ENCODE peak calls at places on chromosomes 2 and 18, in six cellular contexts. One of them, this sample, is unnamed.

GRCh38 chr2:149169653-149170052 is 131.2 kb downstream of the LYPD6B start:
- DNase-seq in activated CD8-positive, alpha-beta T cell treated with anti-CD3 and anti-CD28 coated beads for 36 hours: peak
- DNase-seq in RWPE1: peak
- DNase-seq in glutamatergic neuron: no peak
- DNase-seq in left lung: no peak
- DNase-seq in AG09319: no peak
- DNase-seq in this sample: no peak

GRCh38 chr18:3892141-3892540 is 442.2 kb downstream of the TGIF1 start:
- DNase-seq in left lung: no peak
- DNase-seq in activated CD8-positive, alpha-beta T cell treated with anti-CD3 and anti-CD28 coated beads for 36 hours: no peak
- DNase-seq in RWPE1: no peak
- DNase-seq in glutamatergic neuron: no peak
- DNase-seq in AG09319: no peak
- DNase-seq in this sample: no peak

GRCh38 chr2:68646303-68646702 is 2.9 kb downstream of the PROKR1 start:
- DNase-seq in AG09319: no peak
- DNase-seq in left lung: no peak
- DNase-seq in RWPE1: no peak
- DNase-seq in glutamatergic neuron: no peak
- DNase-seq in activated CD8-positive, alpha-beta T cell treated with anti-CD3 and anti-CD28 coated beads for 36 hours: no peak
- DNase-seq in this sample: no peak

GRCh38 chr2:107364361-107364950 is 462.2 kb upstream of the RGPD4 start:
- DNase-seq in glutamatergic neuron: no peak
- DNase-seq in AG09319: no peak
- DNase-seq in RWPE1: no peak
- DNase-seq in activated CD8-positive, alpha-beta T cell treated with anti-CD3 and anti-CD28 coated beads for 36 hours: no peak
- DNase-seq in left lung: no peak
- DNase-seq in this sample: no peak

GRCh38 chr2:3209258-3209657 is 168.4 kb downstream of the EIPR1 start:
- DNase-seq in left lung: no peak
- DNase-seq in activated CD8-positive, alpha-beta T cell treated with anti-CD3 and anti-CD28 coated beads for 36 hours: no peak
- DNase-seq in RWPE1: no peak
- DNase-seq in glutamatergic neuron: no peak
- DNase-seq in AG09319: no peak
- DNase-seq in this sample: peak

GRCh38 chr2:107936427-107937359 is 49.6 kb upstream of the SLC5A7 start:
- DNase-seq in AG09319: no peak
- DNase-seq in left lung: no peak
- DNase-seq in RWPE1: peak
- DNase-seq in activated CD8-positive, alpha-beta T cell treated with anti-CD3 and anti-CD28 coated beads for 36 hours: peak
- DNase-seq in glutamatergic neuron: peak
- DNase-seq in this sample: no peak

GRCh38 chr2:23698733-23699391 is 228.1 kb downstream of the ATAD2B start:
- DNase-seq in glutamatergic neuron: no peak
- DNase-seq in RWPE1: no peak
- DNase-seq in left lung: no peak
- DNase-seq in AG09319: no peak
- DNase-seq in activated CD8-positive, alpha-beta T cell treated with anti-CD3 and anti-CD28 coated beads for 36 hours: no peak
- DNase-seq in this sample: no peak

GRCh38 chr2:19868705-19869550 is 32.9 kb downstream of the TTC32 start:
- DNase-seq in RWPE1: no peak
- DNase-seq in AG09319: no peak
- DNase-seq in glutamatergic neuron: peak
- DNase-seq in left lung: peak
- DNase-seq in activated CD8-positive, alpha-beta T cell treated with anti-CD3 and anti-CD28 coated beads for 36 hours: peak
- DNase-seq in this sample: peak

GRCh38 chr2:216341151-216341550 is 31.1 kb downstream of the MARCHF4 start:
- DNase-seq in left lung: no peak
- DNase-seq in RWPE1: no peak
- DNase-seq in activated CD8-positive, alpha-beta T cell treated with anti-CD3 and anti-CD28 coated beads for 36 hours: peak
- DNase-seq in AG09319: peak
- DNase-seq in glutamatergic neuron: peak
- DNase-seq in this sample: no peak

GRCh38 chr18:36724169-36724568 is 104.6 kb downstream of the TPGS2 start:
- DNase-seq in AG09319: no peak
- DNase-seq in activated CD8-positive, alpha-beta T cell treated with anti-CD3 and anti-CD28 coated beads for 36 hours: no peak
- DNase-seq in left lung: no peak
- DNase-seq in RWPE1: no peak
- DNase-seq in glutamatergic neuron: no peak
- DNase-seq in this sample: no peak

GRCh38 chr2:221649045-221649444 is 76.9 kb upstream of the EPHA4 start:
- DNase-seq in AG09319: no peak
- DNase-seq in left lung: no peak
- DNase-seq in glutamatergic neuron: no peak
- DNase-seq in activated CD8-positive, alpha-beta T cell treated with anti-CD3 and anti-CD28 coated beads for 36 hours: no peak
- DNase-seq in RWPE1: no peak
- DNase-seq in this sample: no peak

GRCh38 chr2:136407952-136408318 is 290.0 kb upstream of the CXCR4 start:
- DNase-seq in glutamatergic neuron: no peak
- DNase-seq in RWPE1: no peak
- DNase-seq in left lung: no peak
- DNase-seq in AG09319: no peak
- DNase-seq in activated CD8-positive, alpha-beta T cell treated with anti-CD3 and anti-CD28 coated beads for 36 hours: peak
- DNase-seq in this sample: no peak

GRCh38 chr2:219025637-219026585 is 15.4 kb downstream of the CFAP65 start:
- DNase-seq in left lung: no peak
- DNase-seq in RWPE1: no peak
- DNase-seq in AG09319: no peak
- DNase-seq in activated CD8-positive, alpha-beta T cell treated with anti-CD3 and anti-CD28 coated beads for 36 hours: no peak
- DNase-seq in glutamatergic neuron: no peak
- DNase-seq in this sample: no peak

GRCh38 chr2:52704251-52704650 is 1063.4 kb upstream of the CHAC2 start:
- DNase-seq in left lung: no peak
- DNase-seq in activated CD8-positive, alpha-beta T cell treated with anti-CD3 and anti-CD28 coated beads for 36 hours: no peak
- DNase-seq in glutamatergic neuron: no peak
- DNase-seq in RWPE1: no peak
- DNase-seq in AG09319: no peak
- DNase-seq in this sample: no peak

GRCh38 chr2:174634130-174635014 is 36.8 kb upstream of the WIPF1 start:
- DNase-seq in RWPE1: no peak
- DNase-seq in left lung: no peak
- DNase-seq in glutamatergic neuron: no peak
- DNase-seq in AG09319: no peak
- DNase-seq in activated CD8-positive, alpha-beta T cell treated with anti-CD3 and anti-CD28 coated beads for 36 hours: peak
- DNase-seq in this sample: peak

GRCh38 chr2:164420787-164421186 is 200.5 kb downstream of the GRB14 start:
- DNase-seq in AG09319: no peak
- DNase-seq in activated CD8-positive, alpha-beta T cell treated with anti-CD3 and anti-CD28 coated beads for 36 hours: no peak
- DNase-seq in left lung: peak
- DNase-seq in glutamatergic neuron: no peak
- DNase-seq in RWPE1: no peak
- DNase-seq in this sample: no peak

GRCh38 chr2:196205891-196206408 is 34.6 kb upstream of the STK17B start:
- DNase-seq in glutamatergic neuron: no peak
- DNase-seq in left lung: no peak
- DNase-seq in AG09319: peak
- DNase-seq in RWPE1: no peak
- DNase-seq in activated CD8-positive, alpha-beta T cell treated with anti-CD3 and anti-CD28 coated beads for 36 hours: no peak
- DNase-seq in this sample: no peak

GRCh38 chr2:168443818-168444217 is 12.3 kb upstream of the CERS6 start:
- DNase-seq in RWPE1: no peak
- DNase-seq in activated CD8-positive, alpha-beta T cell treated with anti-CD3 and anti-CD28 coated beads for 36 hours: no peak
- DNase-seq in glutamatergic neuron: no peak
- DNase-seq in left lung: no peak
- DNase-seq in AG09319: no peak
- DNase-seq in this sample: no peak

GRCh38 chr18:61322265-61322873 is 10.9 kb upstream of the CDH20 start:
- DNase-seq in glutamatergic neuron: peak
- DNase-seq in left lung: peak
- DNase-seq in RWPE1: peak
- DNase-seq in activated CD8-positive, alpha-beta T cell treated with anti-CD3 and anti-CD28 coated beads for 36 hours: peak
- DNase-seq in AG09319: peak
- DNase-seq in this sample: peak

GRCh38 chr2:238527565-238527964 is 100.8 kb downstream of the ASB1 start:
- DNase-seq in left lung: no peak
- DNase-seq in AG09319: no peak
- DNase-seq in activated CD8-positive, alpha-beta T cell treated with anti-CD3 and anti-CD28 coated beads for 36 hours: no peak
- DNase-seq in RWPE1: peak
- DNase-seq in glutamatergic neuron: no peak
- DNase-seq in this sample: no peak

GRCh38 chr2:166361351-166362153 is 14.2 kb downstream of the SCN9A start:
- DNase-seq in glutamatergic neuron: no peak
- DNase-seq in activated CD8-positive, alpha-beta T cell treated with anti-CD3 and anti-CD28 coated beads for 36 hours: no peak
- DNase-seq in RWPE1: peak
- DNase-seq in AG09319: no peak
- DNase-seq in left lung: no peak
- DNase-seq in this sample: no peak

GRCh38 chr2:54680397-54681032 is 42.9 kb upstream of the EML6 start:
- DNase-seq in RWPE1: no peak
- DNase-seq in activated CD8-positive, alpha-beta T cell treated with anti-CD3 and anti-CD28 coated beads for 36 hours: peak
- DNase-seq in left lung: no peak
- DNase-seq in AG09319: no peak
- DNase-seq in glutamatergic neuron: no peak
- DNase-seq in this sample: no peak

GRCh38 chr2:227871375-227871788 is at the start of gene DAW1:
- DNase-seq in glutamatergic neuron: peak
- DNase-seq in AG09319: no peak
- DNase-seq in activated CD8-positive, alpha-beta T cell treated with anti-CD3 and anti-CD28 coated beads for 36 hours: peak
- DNase-seq in left lung: peak
- DNase-seq in RWPE1: no peak
- DNase-seq in this sample: peak

GRCh38 chr2:222448806-222449205 is 24.5 kb downstream of the SGPP2 start:
- DNase-seq in activated CD8-positive, alpha-beta T cell treated with anti-CD3 and anti-CD28 coated beads for 36 hours: no peak
- DNase-seq in AG09319: peak
- DNase-seq in left lung: no peak
- DNase-seq in RWPE1: no peak
- DNase-seq in glutamatergic neuron: no peak
- DNase-seq in this sample: no peak

GRCh38 chr2:25566694-25567093 is 106.7 kb downstream of the DTNB start:
- DNase-seq in AG09319: no peak
- DNase-seq in RWPE1: no peak
- DNase-seq in glutamatergic neuron: no peak
- DNase-seq in activated CD8-positive, alpha-beta T cell treated with anti-CD3 and anti-CD28 coated beads for 36 hours: no peak
- DNase-seq in left lung: no peak
- DNase-seq in this sample: peak

GRCh38 chr2:97739020-97739892 is 25.9 kb downstream of the ZAP70 start:
- DNase-seq in AG09319: no peak
- DNase-seq in left lung: peak
- DNase-seq in RWPE1: no peak
- DNase-seq in activated CD8-positive, alpha-beta T cell treated with anti-CD3 and anti-CD28 coated beads for 36 hours: no peak
- DNase-seq in glutamatergic neuron: no peak
- DNase-seq in this sample: no peak

GRCh38 chr18:48825101-48825745 is 125.5 kb downstream of the SMAD7 start:
- DNase-seq in AG09319: peak
- DNase-seq in RWPE1: no peak
- DNase-seq in left lung: no peak
- DNase-seq in activated CD8-positive, alpha-beta T cell treated with anti-CD3 and anti-CD28 coated beads for 36 hours: no peak
- DNase-seq in glutamatergic neuron: peak
- DNase-seq in this sample: no peak

GRCh38 chr2:226130192-226130591 is 669.4 kb downstream of the IRS1 start:
- DNase-seq in glutamatergic neuron: no peak
- DNase-seq in RWPE1: no peak
- DNase-seq in left lung: no peak
- DNase-seq in AG09319: no peak
- DNase-seq in activated CD8-positive, alpha-beta T cell treated with anti-CD3 and anti-CD28 coated beads for 36 hours: no peak
- DNase-seq in this sample: no peak

GRCh38 chr2:164913011-164913410 is 42.3 kb downstream of the SLC38A11 start:
- DNase-seq in AG09319: no peak
- DNase-seq in activated CD8-positive, alpha-beta T cell treated with anti-CD3 and anti-CD28 coated beads for 36 hours: no peak
- DNase-seq in left lung: no peak
- DNase-seq in glutamatergic neuron: no peak
- DNase-seq in RWPE1: no peak
- DNase-seq in this sample: no peak

GRCh38 chr2:142877265-142877756 is at the start of gene KYNU:
- DNase-seq in glutamatergic neuron: no peak
- DNase-seq in left lung: no peak
- DNase-seq in AG09319: no peak
- DNase-seq in RWPE1: no peak
- DNase-seq in activated CD8-positive, alpha-beta T cell treated with anti-CD3 and anti-CD28 coated beads for 36 hours: no peak
- DNase-seq in this sample: peak
- TF ChIP-seq CTCF in glutamatergic neuron: no peak
- TF ChIP-seq CTCF in left lung: no peak
- TF ChIP-seq CTCF in AG09319: no peak
- TF ChIP-seq CTCF in RWPE1: no peak
- TF ChIP-seq CTCF in activated CD8-positive, alpha-beta T cell treated with anti-CD3 and anti-CD28 coated beads for 36 hours: no peak
- TF ChIP-seq CTCF in this sample: peak

DNA sequence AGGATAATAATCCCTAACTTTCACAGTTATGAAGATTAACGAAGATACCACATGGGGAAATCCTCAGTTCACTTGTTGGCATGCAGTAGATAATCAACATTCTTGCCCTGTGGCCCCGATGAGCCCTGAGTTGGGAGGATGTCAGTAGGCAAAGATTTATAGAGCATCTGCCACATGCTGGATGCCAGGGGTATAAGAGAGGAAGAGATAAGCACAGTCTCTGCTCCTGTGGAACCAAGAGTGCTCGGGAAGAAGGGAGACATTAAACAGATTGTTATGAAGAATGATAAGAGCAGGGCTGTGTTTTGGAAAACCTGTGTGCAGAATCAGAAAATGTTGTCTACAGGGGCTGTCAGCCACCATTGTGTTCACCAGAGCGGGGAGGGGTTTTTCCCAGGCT is 43.7 kb upstream of the KCNF1 start:
- DNase-seq in activated CD8-positive, alpha-beta T cell treated with anti-CD3 and anti-CD28 coated beads for 36 hours: no peak
- DNase-seq in AG09319: no peak
- DNase-seq in glutamatergic neuron: no peak
- DNase-seq in RWPE1: no peak
- DNase-seq in left lung: no peak
- DNase-seq in this sample: no peak
- TF ChIP-seq CTCF in activated CD8-positive, alpha-beta T cell treated with anti-CD3 and anti-CD28 coated beads for 36 hours: no peak
- TF ChIP-seq CTCF in AG09319: no peak
- TF ChIP-seq CTCF in glutamatergic neuron: no peak
- TF ChIP-seq CTCF in RWPE1: no peak
- TF ChIP-seq CTCF in left lung: no peak
- TF ChIP-seq CTCF in this sample: no peak

GRCh38 chr2:31694444-31694843 is 113.7 kb upstream of the SRD5A2 start:
- DNase-seq in AG09319: no peak
- DNase-seq in glutamatergic neuron: no peak
- DNase-seq in RWPE1: no peak
- DNase-seq in left lung: no peak
- DNase-seq in activated CD8-positive, alpha-beta T cell treated with anti-CD3 and anti-CD28 coated beads for 36 hours: no peak
- DNase-seq in this sample: no peak
- TF ChIP-seq CTCF in AG09319: no peak
- TF ChIP-seq CTCF in glutamatergic neuron: no peak
- TF ChIP-seq CTCF in RWPE1: no peak
- TF ChIP-seq CTCF in left lung: no peak
- TF ChIP-seq CTCF in activated CD8-positive, alpha-beta T cell treated with anti-CD3 and anti-CD28 coated beads for 36 hours: no peak
- TF ChIP-seq CTCF in this sample: peak

DNA sequence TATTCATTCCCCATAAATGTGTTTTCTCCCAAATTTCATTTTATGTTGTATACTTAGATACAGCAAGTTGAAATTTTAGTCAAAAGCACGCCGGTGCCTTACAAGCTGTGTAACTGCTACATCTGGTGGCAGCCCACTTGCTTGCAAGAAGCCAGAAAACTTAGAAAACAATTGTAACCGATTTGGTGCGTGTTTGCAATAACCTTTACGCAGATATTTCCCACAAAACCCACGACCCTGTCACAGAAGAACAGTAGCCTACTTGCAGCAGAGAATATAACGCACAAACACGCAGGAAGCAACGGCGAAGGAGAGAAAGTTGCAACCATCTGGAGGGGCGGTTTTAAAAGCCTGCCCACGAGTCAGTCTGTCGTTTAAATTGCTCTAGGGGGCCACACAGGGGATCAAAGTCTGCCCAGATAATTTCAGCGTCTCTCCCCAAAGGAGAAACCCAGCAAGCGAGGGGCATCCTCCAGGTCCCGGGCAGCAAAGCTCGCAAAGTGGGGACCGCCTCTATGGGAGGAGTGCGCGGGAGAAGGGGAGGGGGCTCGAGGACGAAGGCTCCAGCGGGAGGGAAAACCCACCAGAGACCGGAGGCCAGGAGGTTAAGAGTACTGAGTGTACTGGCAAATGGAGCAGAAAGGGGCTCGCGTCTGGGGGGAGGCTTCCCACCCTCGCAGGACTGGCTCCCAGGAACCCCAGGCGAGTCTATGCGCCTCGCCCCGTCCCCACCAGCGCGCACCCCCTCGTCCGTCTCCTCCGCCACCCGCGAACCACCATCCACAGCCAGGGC is 1.2 kb downstream of the TLK1 start:
- DNase-seq in AG09319: peak
- DNase-seq in activated CD8-positive, alpha-beta T cell treated with anti-CD3 and anti-CD28 coated beads for 36 hours: peak
- DNase-seq in left lung: peak
- DNase-seq in glutamatergic neuron: peak
- DNase-seq in RWPE1: peak
- DNase-seq in this sample: peak
- TF ChIP-seq CTCF in AG09319: peak
- TF ChIP-seq CTCF in activated CD8-positive, alpha-beta T cell treated with anti-CD3 and anti-CD28 coated beads for 36 hours: peak
- TF ChIP-seq CTCF in left lung: peak
- TF ChIP-seq CTCF in glutamatergic neuron: no peak
- TF ChIP-seq CTCF in RWPE1: peak
- TF ChIP-seq CTCF in this sample: peak

This sample was measured in GM13977.